ENCODE peak calls at places on chromosomes 12 and 14, in eight cellular contexts. D is PC-3, L is sigmoid colon, O is fibroblast of lung, H is MM.1S, U is tibial artery, G is Caco-2, Y is BJ. X is an unnamed sample.

GRCh38 chr14:57493467-57494181 is at the start of gene CCDC198:
- DNase-seq in H (no peak), L (no peak), G (no peak), U (no peak), Y (no peak), D (no peak), O (no peak), X (no peak)

GRCh38 chr12:4589941-4590340 is 27.9 kb downstream of the DYRK4 start:
- DNase-seq in Y (no peak), G (no peak), L (no peak), D (no peak), H (no peak), U (no peak), O (no peak), X (no peak)

GRCh38 chr12:58651850-58652249 is 268.5 kb downstream of the LRIG3 start:
- DNase-seq in H (no peak), Y (no peak), D (no peak), G (no peak), O (no peak), L (no peak), U (no peak), X (no peak)

GRCh38 chr12:47238665-47239064 is 158.9 kb upstream of the AMIGO2 start:
- DNase-seq in G (no peak), D (no peak), H (no peak), Y (peak; percentile 25), U (no peak), L (no peak), O (peak; percentile 59), X (no peak)

GRCh38 chr14:79544671-79545070 is 666.6 kb downstream of the DIO2 start:
- DNase-seq in H (no peak), Y (peak; percentile 66), G (no peak), O (peak; percentile 14), L (no peak), D (peak; percentile 23), U (no peak), X (peak; percentile 33)

GRCh38 chr14:101502761-101503392 is 58.4 kb upstream of the DIO3 start:
- DNase-seq in L (peak; percentile 49), U (peak; percentile 8), O (no peak), G (peak; percentile 17), H (no peak), Y (no peak), D (no peak), X (no peak)

GRCh38 chr14:23054000-23054811 is 3.1 kb downstream of the CDH24 start:
- DNase-seq in U (no peak), Y (no peak), O (no peak), H (no peak), D (no peak), L (no peak), G (no peak), X (no peak)

GRCh38 chr12:110744697-110745264 is 2.1 kb upstream of the PPP1CC start:
- DNase-seq in O (no peak), U (no peak), G (no peak), H (no peak), Y (no peak), D (peak; percentile 77), L (no peak), X (no peak)

GRCh38 chr12:67442347-67442841 is 173.2 kb downstream of the CAND1 start:
- DNase-seq in L (no peak), D (no peak), H (no peak), U (no peak), G (no peak), O (no peak), Y (no peak), X (no peak)

GRCh38 chr14:61101803-61102548 is 120.9 kb downstream of the SLC38A6 start:
- DNase-seq in O (peak; percentile 66), D (peak; percentile 23), G (no peak), H (no peak), L (no peak), Y (no peak), U (no peak), X (no peak)

GRCh38 chr12:59873136-59873535 is 277.3 kb downstream of the SLC16A7 start:
- DNase-seq in H (no peak), D (no peak), G (no peak), Y (no peak), U (no peak), O (no peak), L (no peak), X (no peak)

DNA sequence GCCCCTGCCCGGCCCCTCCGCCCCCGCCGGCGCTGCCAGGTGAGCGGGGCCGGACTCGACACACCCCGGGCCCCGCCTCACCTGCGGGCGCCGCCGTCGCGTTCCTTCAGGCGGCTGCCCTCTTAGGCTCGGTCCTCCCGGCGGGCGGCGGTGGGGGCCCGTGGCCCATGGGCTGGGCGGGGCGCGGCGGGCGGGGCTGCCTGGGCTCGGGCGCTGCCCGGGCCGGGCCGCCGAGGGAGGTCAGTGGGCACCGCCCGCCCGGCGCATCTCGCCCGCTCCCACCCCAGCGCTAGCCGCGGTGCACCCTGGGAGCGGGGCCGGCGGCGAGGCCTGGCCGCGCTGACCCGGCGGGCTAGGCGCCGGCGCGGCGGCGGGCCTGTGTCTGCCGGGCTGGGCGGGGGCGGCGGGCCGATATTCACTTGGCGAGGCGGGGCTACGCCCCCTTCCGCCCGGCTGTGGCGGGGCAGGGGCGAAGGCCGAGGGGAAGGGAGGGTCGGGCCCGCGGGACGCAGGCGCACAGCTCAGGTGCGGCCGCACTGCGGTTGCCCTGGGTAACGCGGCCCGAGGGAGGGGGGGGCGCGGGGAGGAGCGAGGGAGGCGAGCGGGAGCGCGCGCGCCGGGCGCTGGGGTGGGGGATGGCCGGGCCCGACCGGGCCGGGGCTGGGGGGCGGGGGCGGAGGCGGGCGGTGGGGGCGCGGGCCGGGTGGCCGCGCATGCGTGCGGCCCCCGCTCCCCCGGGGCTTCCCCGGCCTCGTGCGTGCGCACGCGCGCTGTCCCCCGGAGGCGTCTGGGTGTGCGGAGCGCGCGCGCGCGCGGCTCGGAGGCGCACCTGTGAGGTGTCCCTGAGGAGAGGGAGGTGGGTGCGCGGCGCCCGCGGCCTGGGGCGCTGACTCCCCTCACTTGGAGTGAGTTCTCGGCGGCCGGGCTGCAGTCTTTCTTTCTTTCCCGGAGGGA is at the start of the genes CCDC92 and ZNF664:
- DNase-seq in G (peak; percentile 96), L (peak; percentile 95), D (peak; percentile 96), O (peak; percentile 90), U (peak; percentile 84), H (peak; percentile 85), Y (no peak), X (peak; percentile 80)
- TF ChIP-seq CTCF in G (no peak), L (no peak), D (no peak), O (no peak), U (no peak), H (no peak), Y (no peak), X (no peak)

GRCh38 chr14:35534130-35534883 is at the start of gene INSM2:
- DNase-seq in H (no peak), U (no peak), G (no peak), D (no peak), L (no peak), O (peak; percentile 4), Y (no peak), X (no peak)
- H3K4me3 ChIP-seq in H (peak within 1 kb of the TSS; percentile 60), U (peak within 1 kb of the TSS; percentile 40), G (peak within 1 kb of the TSS; percentile 62), D (peak within 1 kb of the TSS; percentile 75), L (peak within 1 kb of the TSS; percentile 52), O (peak within 1 kb of the TSS; percentile 62), Y (peak within 1 kb of the TSS; percentile 51), X (peak within 1 kb of the TSS; percentile 65)

GRCh38 chr12:103930787-103931536 is 752 bp downstream of the HSP90B1 start:
- DNase-seq in D (peak; percentile 19), U (peak; percentile 54), L (peak; percentile 83), H (peak; percentile 37), G (no peak), Y (no peak), O (peak; percentile 63), X (no peak)

GRCh38 chr12:103929051-103929908 is 930 bp upstream of the HSP90B1 start:
- DNase-seq in Y (no peak), H (peak; percentile 93), O (peak; percentile 94), U (peak; percentile 90), D (peak; percentile 92), L (peak; percentile 95), G (peak; percentile 91), X (peak; percentile 80)

GRCh38 chr12:103933237-103933636 is 3.0 kb downstream of the HSP90B1 start:
- DNase-seq in H (no peak), O (no peak), D (no peak), U (no peak), G (no peak), Y (no peak), L (no peak), X (no peak)

GRCh38 chr12:103928736-103929050 is 1.5 kb upstream of the HSP90B1 start:
- DNase-seq in L (no peak), G (no peak), O (no peak), H (peak; percentile 77), Y (no peak), D (no peak), U (peak; percentile 47), X (no peak)

DNA sequence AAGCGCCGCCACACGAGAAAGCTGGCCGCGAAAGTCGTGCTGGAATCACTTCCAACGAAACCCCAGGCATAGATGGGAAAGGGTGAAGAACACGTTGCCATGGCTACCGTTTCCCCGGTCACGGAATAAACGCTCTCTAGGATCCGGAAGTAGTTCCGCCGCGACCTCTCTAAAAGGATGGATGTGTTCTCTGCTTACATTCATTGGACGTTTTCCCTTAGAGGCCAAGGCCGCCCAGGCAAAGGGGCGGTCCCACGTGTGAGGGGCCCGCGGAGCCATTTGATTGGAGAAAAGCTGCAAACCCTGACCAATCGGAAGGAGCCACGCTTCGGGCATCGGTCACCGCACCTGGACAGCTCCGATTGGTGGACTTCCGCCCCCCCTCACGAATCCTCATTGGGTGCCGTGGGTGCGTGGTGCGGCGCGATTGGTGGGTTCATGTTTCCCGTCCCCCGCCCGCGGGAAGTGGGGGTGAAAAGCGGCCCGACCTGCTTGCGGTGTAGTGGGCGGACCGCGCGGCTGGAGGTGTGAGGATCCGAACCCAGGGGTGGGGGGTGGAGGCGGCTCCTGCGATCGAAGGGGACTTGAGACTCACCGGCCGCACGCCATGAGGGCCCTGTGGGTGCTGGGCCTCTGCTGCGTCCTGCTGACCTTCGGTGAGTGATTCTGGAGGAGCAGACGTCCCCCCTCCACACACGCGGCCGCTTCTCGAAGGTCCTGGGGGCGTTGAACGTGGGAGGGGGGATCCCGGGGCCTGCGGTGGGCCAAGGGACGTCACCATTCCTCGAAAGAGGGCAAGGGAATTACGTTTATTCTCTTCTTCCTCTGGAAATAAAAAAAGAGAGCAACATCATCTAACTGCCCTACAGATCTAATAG is at the start of gene HSP90B1:
- DNase-seq in Y (peak; percentile 99), U (peak; percentile 99), L (peak; percentile 100), O (peak; percentile 100), G (peak; percentile 100), D (peak; percentile 100), H (peak; percentile 100), X (peak; percentile 100)
- TF ChIP-seq CTCF in Y (no peak), U (no peak), L (no peak), O (no peak), G (no peak), D (no peak), H (no peak), X (no peak)

DNA sequence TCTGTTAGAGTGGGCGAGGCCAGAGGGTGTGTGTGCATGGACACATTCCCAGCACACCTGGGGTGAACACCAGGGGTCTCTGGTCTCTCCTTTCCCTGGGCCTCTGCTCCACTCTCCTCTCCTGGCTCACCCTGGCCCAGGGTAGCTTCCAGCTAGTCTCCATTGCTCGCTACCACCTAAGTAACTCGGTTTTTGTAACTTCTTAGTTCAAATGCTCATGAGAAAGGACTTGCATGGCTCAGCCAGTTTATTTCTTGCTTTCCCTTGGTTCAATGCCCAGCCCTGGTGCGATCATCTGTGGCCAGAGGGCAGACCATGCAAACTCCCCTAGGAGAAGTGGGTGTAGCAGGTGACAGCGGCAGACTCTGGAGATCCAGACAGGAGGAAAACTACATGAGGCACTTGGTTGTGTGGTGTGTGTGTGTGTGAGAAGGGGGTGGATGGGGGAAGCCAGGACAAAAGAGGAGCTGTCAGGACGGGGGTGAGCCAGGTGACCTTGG is 8.9 kb upstream of the ACVR1B start:
- DNase-seq in D (no peak), Y (no peak), L (no peak), G (peak; percentile 20), H (no peak), U (no peak), O (no peak), X (no peak)
- H3K4me3 ChIP-seq in D (no peak overlapping the region), Y (no peak overlapping the region), L (no peak overlapping the region), G (no peak overlapping the region), H (no peak overlapping the region), U (no peak overlapping the region), O (no peak overlapping the region), X (no peak overlapping the region)

X was measured in AG04450.